ENCODE peak calls at places on chromosome 4, in six cellular contexts. T, F, E, W, L and N are unnamed samples. For H3K79me2, the result is how much of the 10 kb centered on the place peaks cover.

GRCh38 chr4:128600410-128600809 is 209.1 kb upstream of the JADE1 start:
- DNase-seq in W (no peak), L (no peak), T (no peak), E (peak), F (peak), N (no peak)

GRCh38 chr4:96016615-96017299 is 176.9 kb downstream of the PDHA2 start:
- DNase-seq in T (peak), L (no peak), E (peak), F (no peak), W (no peak), N (no peak)

GRCh38 chr4:156293657-156294297 is 340.1 kb upstream of the CTSO start:
- DNase-seq in T (peak), W (peak), F (peak), E (peak), L (no peak), N (no peak)

GRCh38 chr4:5365071-5366008 is 314.1 kb downstream of the STK32B start:
- DNase-seq in F (peak), E (peak), L (no peak), W (peak), T (peak), N (peak)

GRCh38 chr4:89110541-89110985 is 770 bp upstream of the TIGD2 start:
- DNase-seq in W (no peak), F (no peak), E (peak), T (no peak), L (no peak), N (peak)

GRCh38 chr4:24067781-24068193 is 177.9 kb upstream of the PPARGC1A start:
- DNase-seq in E (peak), W (peak), T (peak), L (no peak), F (no peak), N (no peak)

GRCh38 chr4:56821394-56822263 is at the start of gene SPINK2:
- DNase-seq in E (peak), T (no peak), F (no peak), W (no peak), L (peak), N (peak)

GRCh38 chr4:1598641-1599481 is 85.3 kb downstream of the FAM53A start:
- DNase-seq in F (no peak), L (no peak), E (no peak), T (no peak), W (no peak), N (no peak)

GRCh38 chr4:114077610-114078009 is 98.2 kb upstream of the ARSJ start:
- DNase-seq in L (no peak), W (peak), T (peak), F (peak), E (no peak), N (no peak)

GRCh38 chr4:169971456-169972015 is 54.7 kb downstream of the MFAP3L start:
- DNase-seq in W (peak), F (no peak), T (peak), L (no peak), E (no peak), N (no peak)

GRCh38 chr4:169976951-169977350 is 49.2 kb downstream of the MFAP3L start:
- DNase-seq in F (no peak), W (no peak), E (no peak), L (peak), T (no peak), N (peak)

GRCh38 chr4:169975837-169976796 is 50.1 kb downstream of the MFAP3L start:
- DNase-seq in E (peak), F (no peak), W (peak), T (no peak), L (peak), N (no peak)

GRCh38 chr4:169975131-169975836 is 50.9 kb downstream of the MFAP3L start:
- DNase-seq in T (peak), F (no peak), E (no peak), L (no peak), W (peak), N (no peak)
- H3K79me2 ChIP-seq in T (under half), F (under half), E (under half), L (under half), W (under half), N (under half)

GRCh38 chr4:30726090-30726668 is 6.0 kb downstream of the PCDH7 start:
- DNase-seq in L (no peak), W (no peak), F (peak), E (no peak), T (no peak), N (no peak)
- H3K79me2 ChIP-seq in L (under half), W (under half), F (half or more), E (half or more), T (half or more), N (under half)

DNA sequence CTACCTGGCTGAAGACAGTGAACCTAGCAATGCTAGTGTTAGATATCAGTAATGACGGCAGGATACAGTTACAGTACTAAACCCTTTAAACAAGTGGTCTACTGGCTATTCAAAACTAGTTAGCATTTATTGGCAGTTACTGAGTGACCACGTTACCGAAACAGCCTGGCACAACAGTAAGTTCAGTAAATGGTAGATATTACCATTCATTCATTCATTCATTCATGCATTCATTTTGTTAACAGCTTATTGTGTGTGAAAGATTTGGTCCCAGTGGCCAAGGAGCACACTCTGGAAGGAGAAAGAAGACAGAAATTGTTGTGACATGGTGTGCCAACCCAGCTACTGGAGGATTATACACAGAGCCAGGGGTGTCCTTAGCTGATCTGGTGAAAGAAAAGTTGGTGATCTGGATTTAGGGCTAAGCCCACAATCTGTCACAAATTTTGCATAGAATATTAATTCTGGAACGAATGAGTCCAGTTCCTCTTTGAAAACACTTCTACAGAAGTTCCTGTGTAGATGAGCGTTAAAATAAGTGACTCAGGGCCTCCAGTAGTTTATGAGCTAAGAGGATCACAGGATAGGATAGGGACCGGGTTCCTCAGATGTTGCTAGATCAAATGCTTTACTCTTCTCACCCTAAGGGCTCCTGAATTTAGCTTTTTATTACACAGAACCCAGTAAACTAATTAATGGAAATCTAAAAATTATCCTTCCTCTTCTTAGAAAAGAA is 179.1 kb downstream of the CBR4 start:
- DNase-seq in W (peak), T (no peak), L (no peak), F (no peak), E (no peak), N (no peak)
- H3K79me2 ChIP-seq in W (under half), T (half or more), L (under half), F (under half), E (under half), N (under half)

DNA sequence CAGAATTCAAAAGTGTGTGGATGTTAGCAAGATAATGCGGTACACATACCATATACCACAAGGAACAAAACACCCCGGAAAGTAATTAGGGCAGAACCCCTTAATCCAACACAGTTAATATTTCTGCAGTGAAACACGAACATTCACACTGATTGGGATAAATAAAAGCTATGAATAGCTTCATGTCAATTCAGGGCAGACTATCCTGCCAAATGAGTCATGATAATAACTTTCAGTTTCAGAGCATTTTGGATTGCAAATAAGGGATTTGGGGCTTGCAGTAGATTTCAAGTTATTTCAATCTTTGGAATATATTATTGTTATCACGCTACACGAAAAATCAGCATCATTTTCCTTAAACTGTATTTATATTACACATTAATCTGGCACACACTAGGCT is 24.3 kb downstream of the IRF2 start:
- DNase-seq in T (peak), L (no peak), F (peak), E (no peak), W (peak), N (no peak)
- H3K79me2 ChIP-seq in T (half or more), L (under half), F (under half), E (half or more), W (half or more), N (half or more)

GRCh38 chr4:59643682-59644081 is 1556.4 kb upstream of the ADGRL3 start:
- DNase-seq in T (no peak), F (no peak), E (no peak), L (no peak), W (no peak), N (no peak)

GRCh38 chr4:59647500-59647899 is 1552.6 kb upstream of the ADGRL3 start:
- DNase-seq in E (no peak), T (no peak), F (no peak), W (no peak), L (no peak), N (no peak)

GRCh38 chr4:59646082-59646481 is 1554.0 kb upstream of the ADGRL3 start:
- DNase-seq in E (no peak), F (no peak), T (no peak), W (no peak), L (no peak), N (no peak)

GRCh38 chr4:59647011-59647410 is 1553.1 kb upstream of the ADGRL3 start:
- DNase-seq in F (no peak), T (no peak), L (no peak), E (no peak), W (no peak), N (no peak)

GRCh38 chr4:59644765-59645164 is 1555.4 kb upstream of the ADGRL3 start:
- DNase-seq in W (no peak), F (no peak), T (no peak), E (no peak), L (no peak), N (no peak)
- H3K79me2 ChIP-seq in W (under half), F (under half), T (under half), E (under half), L (under half), N (under half)

DNA sequence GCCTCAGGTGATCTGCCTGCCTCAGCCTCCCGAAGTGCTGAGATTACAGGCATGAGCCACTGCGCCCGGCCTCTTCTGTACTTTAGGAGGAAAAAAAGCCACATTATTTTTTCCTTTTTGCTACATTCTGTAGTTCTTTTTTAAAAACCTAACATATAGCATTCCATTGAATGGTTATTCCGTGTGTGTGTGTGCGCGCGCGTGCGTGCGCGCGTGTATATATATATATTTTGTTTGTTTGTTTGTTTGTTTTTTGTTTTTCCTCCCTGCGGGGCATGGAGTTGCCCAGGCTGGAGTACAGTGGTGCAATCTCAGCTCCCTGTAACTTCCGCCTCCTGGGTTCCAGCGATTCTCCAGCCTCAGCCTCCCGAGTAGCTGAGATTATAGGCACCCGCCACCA is 59.5 kb downstream of the ARHGAP10 start:
- DNase-seq in E (no peak), T (no peak), W (no peak), F (no peak), L (no peak), N (no peak)
- H3K79me2 ChIP-seq in E (half or more), T (half or more), W (half or more), F (under half), L (under half), N (under half)

DNA sequence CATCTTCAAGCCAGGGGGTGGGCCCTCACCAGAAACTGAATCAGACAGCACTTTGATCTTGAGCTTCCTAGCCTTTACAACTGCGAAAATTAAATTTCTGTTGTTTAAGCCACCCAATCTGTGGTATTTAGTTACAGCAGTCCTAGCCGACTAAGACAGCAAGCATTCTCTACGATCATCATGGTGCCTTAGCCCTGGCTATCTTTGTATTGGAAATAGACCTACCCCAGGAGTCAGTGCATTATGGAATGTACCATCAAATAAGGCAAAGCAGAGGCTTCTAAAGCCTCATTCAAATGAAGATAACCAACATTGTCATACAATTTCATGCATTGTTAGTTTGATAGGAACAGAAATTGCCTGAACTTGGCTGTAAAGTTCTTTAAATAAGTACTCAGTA is 75.0 kb downstream of the PARM1 start:
- DNase-seq in T (no peak), L (no peak), W (no peak), E (no peak), F (no peak), N (peak)
- H3K79me2 ChIP-seq in T (under half), L (under half), W (under half), E (under half), F (under half), N (under half)